ENCODE peak calls at places on chromosomes 11 and 22, in nine cellular contexts. T is CD4-positive, alpha-beta T cell; J is fibroblast of the aortic adventitia; W is Panc1; H is bronchial epithelial cell; R is heart left ventricle; V is HCT116; S is K562; C is cardiac muscle cell. K is an unnamed sample.

GRCh38 chr22:36486619-36487384 is 5.4 kb upstream of the TXN2 start:
- DNase-seq in R (peak; percentile 53), H (peak; percentile 44), T (peak; percentile 50), J (peak; percentile 56), C (peak; percentile 67), V (no peak), W (no peak), S (peak; percentile 61), K (peak; percentile 67)

GRCh38 chr11:100687630-100688395 is 725 bp downstream of the ARHGAP42 start:
- DNase-seq in V (peak; percentile 75), W (peak; percentile 75), J (peak; percentile 86), C (peak; percentile 86), S (peak; percentile 71), H (peak; percentile 71), R (peak; percentile 54), T (no peak), K (peak; percentile 60)

GRCh38 chr11:27640954-27641353 is 59.3 kb downstream of the BDNF start:
- DNase-seq in R (peak; percentile 35), S (no peak), J (no peak), H (no peak), T (no peak), V (no peak), C (no peak), W (no peak), K (no peak)

GRCh38 chr11:126489791-126490190 is 134.3 kb downstream of the ST3GAL4 start:
- DNase-seq in W (no peak), V (no peak), H (no peak), R (no peak), S (no peak), T (no peak), C (no peak), J (no peak), K (no peak)

GRCh38 chr22:24703101-24703500 is 71.4 kb downstream of the PIWIL3 start:
- DNase-seq in W (no peak), R (peak; percentile 69), S (peak; percentile 36), J (no peak), C (peak; percentile 67), H (no peak), V (no peak), T (no peak), K (no peak)

GRCh38 chr11:558503-558902 is 2.0 kb downstream of the LMNTD2 start:
- DNase-seq in C (no peak), W (no peak), R (no peak), T (no peak), V (no peak), S (no peak), H (no peak), J (no peak), K (no peak)

GRCh38 chr11:38339835-38340440 is 1741.9 kb upstream of the RAG2 start:
- DNase-seq in H (no peak), T (no peak), S (no peak), V (no peak), C (no peak), W (no peak), R (no peak), J (no peak), K (no peak)

GRCh38 chr11:124402326-124402922 is 3.6 kb upstream of the OR8B3 start:
- DNase-seq in W (peak; percentile 46), T (peak; percentile 2), H (peak; percentile 86), S (peak; percentile 80), C (peak; percentile 93), R (peak; percentile 32), V (peak; percentile 60), J (peak; percentile 86), K (peak; percentile 61)

GRCh38 chr11:1368966-1369365 is 20.8 kb upstream of the BRSK2 start:
- DNase-seq in R (no peak), H (no peak), W (no peak), J (no peak), V (no peak), S (no peak), T (no peak), C (no peak), K (no peak)

GRCh38 chr22:46581580-46582244 is 38.5 kb upstream of the GRAMD4 start:
- DNase-seq in H (no peak), C (no peak), V (no peak), S (no peak), J (no peak), T (no peak), W (no peak), R (no peak), K (no peak)

GRCh38 chr11:65431452-65432132 is 9.0 kb downstream of the NEAT1 start:
- DNase-seq in T (no peak), W (no peak), C (peak; percentile 57), R (no peak), S (no peak), H (peak; percentile 19), V (no peak), J (peak; percentile 76), K (no peak)

GRCh38 chr11:64095949-64096348 is 60.2 kb downstream of the FLRT1 start:
- DNase-seq in W (no peak), T (no peak), J (no peak), S (no peak), V (no peak), H (no peak), R (no peak), C (no peak), K (no peak)

GRCh38 chr22:43235445-43236400 is 48.8 kb upstream of the TTLL12 start:
- DNase-seq in J (no peak), R (no peak), W (no peak), H (no peak), S (no peak), C (no peak), T (no peak), V (no peak), K (no peak)

GRCh38 chr11:74072721-74073120 is 63.8 kb upstream of the UCP3 start:
- DNase-seq in C (no peak), T (no peak), R (no peak), V (no peak), W (no peak), J (no peak), H (no peak), S (no peak), K (no peak)

GRCh38 chr11:59773082-59773438 is 17.9 kb downstream of the STX3 start:
- DNase-seq in C (no peak), S (no peak), T (no peak), H (no peak), R (no peak), W (no peak), V (no peak), J (no peak), K (no peak)

GRCh38 chr11:119835804-119836203 is 106.8 kb upstream of the NECTIN1 start:
- DNase-seq in V (no peak), T (no peak), H (no peak), J (no peak), R (no peak), S (no peak), W (no peak), C (no peak), K (no peak)

GRCh38 chr22:43110927-43111623 is 525 bp downstream of the BIK start:
- DNase-seq in T (peak; percentile 14), V (no peak), W (no peak), H (no peak), J (no peak), S (no peak), R (no peak), C (no peak), K (peak; percentile 26)

GRCh38 chr11:117145393-117145761 is 1.3 kb downstream of the PAFAH1B2 start:
- DNase-seq in H (peak; percentile 33), W (no peak), T (no peak), V (no peak), R (no peak), J (peak; percentile 60), C (peak; percentile 50), S (peak; percentile 64), K (peak; percentile 48)
- TF ChIP-seq CTCF in H (peak; percentile 2), W (no peak), T (no peak), V (no peak), R (no peak), J (peak; percentile 38), C (peak; percentile 31), S (peak; percentile 23), K (no peak)

GRCh38 chr11:133403900-133404299 is 128.4 kb downstream of the OPCML start:
- DNase-seq in J (no peak), H (no peak), V (no peak), R (no peak), S (peak; percentile 12), T (no peak), C (no peak), W (no peak), K (no peak)
- TF ChIP-seq CTCF in J (no peak), H (peak; percentile 11), V (no peak), R (no peak), S (no peak), T (no peak), C (no peak), W (peak; percentile 58), K (peak; percentile 21)

GRCh38 chr11:134575504-134576230 is 163.6 kb upstream of the B3GAT1 start:
- DNase-seq in S (no peak), W (no peak), R (no peak), T (no peak), H (no peak), V (no peak), C (no peak), J (no peak), K (no peak)
- TF ChIP-seq CTCF in S (no peak), W (no peak), R (no peak), T (no peak), H (no peak), V (no peak), C (no peak), J (no peak), K (no peak)

GRCh38 chr22:39244073-39244495 is 698 bp downstream of the PDGFB start:
- DNase-seq in S (no peak), R (no peak), T (no peak), W (no peak), J (no peak), V (no peak), H (no peak), C (no peak), K (peak; percentile 42)

GRCh38 chr22:39241632-39242388 is 3.0 kb downstream of the PDGFB start:
- DNase-seq in W (no peak), J (no peak), C (no peak), R (no peak), V (no peak), H (no peak), S (no peak), T (peak; percentile 63), K (peak; percentile 39)

GRCh38 chr22:39242389-39242808 is 2.4 kb downstream of the PDGFB start:
- DNase-seq in J (no peak), T (no peak), V (no peak), H (no peak), S (no peak), W (no peak), R (no peak), C (no peak), K (peak; percentile 61)

GRCh38 chr22:39243443-39244072 is 1.2 kb downstream of the PDGFB start:
- DNase-seq in V (no peak), R (no peak), W (no peak), H (no peak), J (no peak), C (no peak), S (no peak), T (no peak), K (peak; percentile 46)

DNA sequence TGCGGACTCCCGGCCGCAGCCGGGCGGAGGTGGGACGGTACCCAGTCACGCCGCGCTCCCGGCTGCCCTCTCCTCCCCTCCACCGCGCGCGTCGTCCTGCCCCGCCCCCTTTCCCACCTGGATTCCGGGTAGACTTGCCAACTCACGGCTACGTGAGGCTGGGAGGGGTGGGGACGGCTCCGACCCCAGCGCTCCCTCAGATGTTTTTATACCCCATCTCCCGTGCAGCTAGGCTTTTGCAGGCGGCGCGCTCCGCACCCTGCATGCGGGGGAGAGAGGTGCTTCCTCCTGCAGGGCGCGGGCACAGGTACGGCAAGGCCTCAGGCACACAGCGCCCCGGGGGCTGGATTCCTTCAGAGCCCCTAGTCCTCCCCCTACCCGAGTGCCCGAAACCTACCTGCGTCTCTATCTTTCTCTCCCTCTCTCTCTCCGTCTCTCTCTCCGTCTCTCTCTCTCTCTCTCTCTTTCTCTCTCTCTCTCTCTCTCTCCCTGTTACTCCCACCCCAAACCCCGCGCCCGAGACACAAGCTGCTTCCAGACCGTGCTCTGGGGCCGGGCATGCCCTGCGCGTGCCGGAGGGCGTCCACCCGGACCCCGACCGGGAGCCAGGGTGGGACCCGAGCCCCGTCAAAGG is 1.9 kb downstream of the PDGFB start:
- DNase-seq in W (no peak), J (no peak), S (no peak), T (peak; percentile 37), R (no peak), H (no peak), C (no peak), V (no peak), K (no peak)
- TF ChIP-seq CTCF in W (no peak), J (no peak), S (no peak), T (no peak), R (no peak), H (no peak), C (no peak), V (no peak), K (no peak)